ENCODE peak calls at places on chromosomes 6 and 20, in six cellular contexts. One of them, this sample, is unnamed.

GRCh38 chr6:116662186-116662585 is 6.4 kb downstream of the ZUP1 start:
- DNase-seq in H9: no peak
- DNase-seq in H1: no peak
- DNase-seq in IMR-90: peak; percentile 6
- DNase-seq in mesendoderm: peak; percentile 11
- DNase-seq in mesenchymal stem cell: no peak
- DNase-seq in this sample: no peak

GRCh38 chr6:99838607-99839006 is 155.4 kb downstream of the MCHR2 start:
- DNase-seq in mesendoderm: peak; percentile 38
- DNase-seq in H1: no peak
- DNase-seq in mesenchymal stem cell: no peak
- DNase-seq in IMR-90: no peak
- DNase-seq in H9: peak; percentile 51
- DNase-seq in this sample: no peak

GRCh38 chr6:101000334-101000733 is 119.2 kb upstream of the ASCC3 start:
- DNase-seq in mesenchymal stem cell: peak; percentile 15
- DNase-seq in IMR-90: no peak
- DNase-seq in mesendoderm: no peak
- DNase-seq in H9: no peak
- DNase-seq in H1: no peak
- DNase-seq in this sample: no peak

GRCh38 chr6:53309059-53309896 is 39.5 kb downstream of the ELOVL5 start:
- DNase-seq in H9: no peak
- DNase-seq in H1: no peak
- DNase-seq in mesenchymal stem cell: peak; percentile 78
- DNase-seq in IMR-90: peak; percentile 65
- DNase-seq in mesendoderm: no peak
- DNase-seq in this sample: no peak

GRCh38 chr6:16292432-16292831 is 54.0 kb downstream of the GMPR start:
- DNase-seq in mesenchymal stem cell: no peak
- DNase-seq in H9: no peak
- DNase-seq in H1: no peak
- DNase-seq in mesendoderm: no peak
- DNase-seq in IMR-90: no peak
- DNase-seq in this sample: no peak

GRCh38 chr6:23329091-23329490 is 759.7 kb downstream of the HDGFL1 start:
- DNase-seq in H1: no peak
- DNase-seq in mesendoderm: no peak
- DNase-seq in IMR-90: no peak
- DNase-seq in H9: no peak
- DNase-seq in mesenchymal stem cell: no peak
- DNase-seq in this sample: no peak

GRCh38 chr20:45893831-45894230 is 2.7 kb downstream of the CTSA start:
- DNase-seq in H9: no peak
- DNase-seq in IMR-90: no peak
- DNase-seq in mesendoderm: peak; percentile 14
- DNase-seq in H1: no peak
- DNase-seq in mesenchymal stem cell: no peak
- DNase-seq in this sample: no peak

GRCh38 chr20:44598413-44599290 is 16.3 kb downstream of the PKIG start:
- DNase-seq in mesenchymal stem cell: peak; percentile 39
- DNase-seq in H1: no peak
- DNase-seq in mesendoderm: peak; percentile 72
- DNase-seq in IMR-90: no peak
- DNase-seq in H9: no peak
- DNase-seq in this sample: no peak

GRCh38 chr20:51469046-51469445 is 73.5 kb downstream of the NFATC2 start:
- DNase-seq in mesendoderm: no peak
- DNase-seq in H9: no peak
- DNase-seq in IMR-90: no peak
- DNase-seq in mesenchymal stem cell: no peak
- DNase-seq in H1: no peak
- DNase-seq in this sample: no peak

GRCh38 chr20:11952621-11953020 is 34.9 kb downstream of the BTBD3 start:
- DNase-seq in IMR-90: peak; percentile 34
- DNase-seq in mesendoderm: no peak
- DNase-seq in H1: no peak
- DNase-seq in mesenchymal stem cell: no peak
- DNase-seq in H9: no peak
- DNase-seq in this sample: no peak

GRCh38 chr6:27867941-27868705 is 44.1 kb downstream of the OR2B2 start:
- DNase-seq in mesenchymal stem cell: peak; percentile 30
- DNase-seq in H1: peak; percentile 38
- DNase-seq in H9: no peak
- DNase-seq in IMR-90: peak; percentile 8
- DNase-seq in mesendoderm: peak; percentile 56
- DNase-seq in this sample: no peak

GRCh38 chr6:169800116-169800667 is 48.8 kb downstream of the ERMARD start:
- DNase-seq in H9: no peak
- DNase-seq in IMR-90: no peak
- DNase-seq in mesendoderm: no peak
- DNase-seq in H1: peak; percentile 37
- DNase-seq in mesenchymal stem cell: no peak
- DNase-seq in this sample: no peak

GRCh38 chr6:118017301-118017854 is 110.3 kb downstream of the SLC35F1 start:
- DNase-seq in IMR-90: no peak
- DNase-seq in H1: no peak
- DNase-seq in mesendoderm: no peak
- DNase-seq in H9: no peak
- DNase-seq in mesenchymal stem cell: no peak
- DNase-seq in this sample: no peak

GRCh38 chr6:82270791-82271392 is 23.3 kb upstream of the IBTK start:
- DNase-seq in mesendoderm: peak; percentile 68
- DNase-seq in mesenchymal stem cell: peak; percentile 52
- DNase-seq in IMR-90: peak; percentile 52
- DNase-seq in H9: no peak
- DNase-seq in H1: no peak
- DNase-seq in this sample: peak; percentile 47

GRCh38 chr6:37868447-37868825 is 48.9 kb downstream of the ZFAND3 start:
- DNase-seq in IMR-90: peak; percentile 59
- DNase-seq in H9: no peak
- DNase-seq in mesenchymal stem cell: peak; percentile 38
- DNase-seq in H1: no peak
- DNase-seq in mesendoderm: peak; percentile 37
- DNase-seq in this sample: no peak

GRCh38 chr6:70706491-70707123 is 38.9 kb downstream of the SMAP1 start:
- DNase-seq in mesenchymal stem cell: peak; percentile 47
- DNase-seq in IMR-90: peak; percentile 58
- DNase-seq in H1: no peak
- DNase-seq in mesendoderm: no peak
- DNase-seq in H9: no peak
- DNase-seq in this sample: peak; percentile 39

GRCh38 chr6:136920858-136921520 is 1.1 kb upstream of the SLC35D3 start:
- DNase-seq in mesenchymal stem cell: peak; percentile 41
- DNase-seq in mesendoderm: peak; percentile 50
- DNase-seq in IMR-90: no peak
- DNase-seq in H1: peak; percentile 55
- DNase-seq in H9: peak; percentile 43
- DNase-seq in this sample: peak; percentile 27

GRCh38 chr20:20353574-20353973 is 14.3 kb upstream of the INSM1 start:
- DNase-seq in mesenchymal stem cell: no peak
- DNase-seq in mesendoderm: no peak
- DNase-seq in H1: no peak
- DNase-seq in H9: no peak
- DNase-seq in IMR-90: no peak
- DNase-seq in this sample: no peak

GRCh38 chr20:8946036-8946926 is 122.6 kb upstream of the PLCB4 start:
- DNase-seq in mesenchymal stem cell: peak; percentile 6
- DNase-seq in H9: no peak
- DNase-seq in H1: no peak
- DNase-seq in IMR-90: no peak
- DNase-seq in mesendoderm: no peak
- DNase-seq in this sample: no peak

GRCh38 chr20:53146201-53146891 is 174.2 kb downstream of the TSHZ2 start:
- DNase-seq in H1: no peak
- DNase-seq in mesenchymal stem cell: no peak
- DNase-seq in H9: no peak
- DNase-seq in IMR-90: no peak
- DNase-seq in mesendoderm: no peak
- DNase-seq in this sample: no peak

GRCh38 chr6:122323361-122323760 is 76.1 kb upstream of the HSF2 start:
- DNase-seq in IMR-90: no peak
- DNase-seq in H9: no peak
- DNase-seq in mesendoderm: no peak
- DNase-seq in mesenchymal stem cell: no peak
- DNase-seq in H1: no peak
- DNase-seq in this sample: no peak

GRCh38 chr6:100657678-100658330 is 193.1 kb upstream of the SIM1 start:
- DNase-seq in H9: no peak
- DNase-seq in H1: no peak
- DNase-seq in mesendoderm: no peak
- DNase-seq in IMR-90: peak; percentile 3
- DNase-seq in mesenchymal stem cell: peak; percentile 18
- DNase-seq in this sample: no peak

GRCh38 chr6:144730088-144730640 is 445.0 kb downstream of the UTRN start:
- DNase-seq in H1: no peak
- DNase-seq in IMR-90: no peak
- DNase-seq in mesenchymal stem cell: no peak
- DNase-seq in mesendoderm: peak; percentile 22
- DNase-seq in H9: no peak
- DNase-seq in this sample: no peak

GRCh38 chr6:87407531-87407895 is 259 bp upstream of the CFAP206 start:
- DNase-seq in H9: no peak
- DNase-seq in mesenchymal stem cell: peak; percentile 71
- DNase-seq in H1: no peak
- DNase-seq in IMR-90: peak; percentile 41
- DNase-seq in mesendoderm: no peak
- DNase-seq in this sample: no peak

DNA sequence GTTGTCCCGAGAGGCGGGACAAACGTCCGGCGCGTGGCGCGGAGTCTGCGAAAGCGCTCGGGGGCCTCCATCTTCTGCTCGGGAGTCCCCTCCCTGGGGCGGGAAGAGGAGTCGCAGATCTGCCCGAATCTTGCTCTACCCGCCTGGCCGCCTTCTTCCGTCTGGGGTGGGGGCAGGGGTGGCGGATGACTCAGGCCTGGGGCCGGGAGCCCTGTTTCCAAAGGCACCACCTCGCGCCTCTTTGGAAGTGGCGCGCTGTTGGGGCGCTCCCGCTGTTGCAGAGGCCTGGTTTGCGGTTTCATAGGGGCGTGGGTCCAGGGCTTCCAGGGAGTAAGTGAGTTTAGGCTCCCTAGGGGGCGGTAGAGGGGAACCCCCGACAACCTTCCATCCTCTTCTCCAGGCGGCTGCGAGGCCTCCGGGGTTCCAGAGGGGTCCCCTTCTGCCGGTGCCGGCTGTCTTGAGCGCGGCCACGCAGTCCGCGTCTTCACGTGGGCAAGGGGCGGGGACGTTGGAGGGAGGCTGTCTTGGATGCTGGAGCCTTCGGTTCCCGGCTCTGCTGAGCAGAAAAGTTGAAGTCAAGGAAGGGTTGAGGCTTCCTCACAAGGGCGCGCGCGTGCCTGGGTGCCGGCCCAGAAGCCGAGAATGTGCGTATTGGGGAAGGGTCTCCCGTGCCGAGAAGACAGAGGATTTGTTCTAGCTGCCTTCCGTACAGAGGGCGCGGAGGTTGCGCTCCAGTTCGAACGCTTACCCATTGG is 2.6 kb upstream of the TFAP2C start:
- DNase-seq in H9: peak; percentile 82
- DNase-seq in mesendoderm: peak; percentile 84
- DNase-seq in IMR-90: no peak
- DNase-seq in H1: peak; percentile 83
- DNase-seq in mesenchymal stem cell: peak; percentile 52
- DNase-seq in this sample: peak; percentile 71
- H3K4ac ChIP-seq in H9: no peak overlapping the region
- H3K4ac ChIP-seq in mesendoderm: no peak overlapping the region
- H3K4ac ChIP-seq in IMR-90: no peak overlapping the region
- H3K4ac ChIP-seq in H1: no peak overlapping the region
- H3K4ac ChIP-seq in mesenchymal stem cell: no peak overlapping the region
- H3K4ac ChIP-seq in this sample: no peak overlapping the region

GRCh38 chr20:56575961-56576360 is 42.9 kb downstream of the FAM209B start:
- DNase-seq in IMR-90: no peak
- DNase-seq in mesendoderm: no peak
- DNase-seq in mesenchymal stem cell: no peak
- DNase-seq in H1: no peak
- DNase-seq in H9: no peak
- DNase-seq in this sample: no peak
- H2AK5ac ChIP-seq in IMR-90: no peak overlapping the region
- H2AK5ac ChIP-seq in mesendoderm: no peak overlapping the region
- H2AK5ac ChIP-seq in mesenchymal stem cell: no peak overlapping the region
- H2AK5ac ChIP-seq in H1: no peak overlapping the region
- H2AK5ac ChIP-seq in H9: no peak overlapping the region
- H2AK5ac ChIP-seq in this sample: no peak overlapping the region

GRCh38 chr6:35562060-35562459 is 49.4 kb upstream of the TULP1 start:
- DNase-seq in mesendoderm: no peak
- DNase-seq in H1: no peak
- DNase-seq in IMR-90: peak; percentile 26
- DNase-seq in H9: no peak
- DNase-seq in mesenchymal stem cell: peak; percentile 16
- DNase-seq in this sample: no peak
- H3K4me2 ChIP-seq in mesendoderm: no peak overlapping the region
- H3K4me2 ChIP-seq in H1: no peak overlapping the region
- H3K4me2 ChIP-seq in IMR-90: no peak overlapping the region
- H3K4me2 ChIP-seq in H9: no peak overlapping the region
- H3K4me2 ChIP-seq in mesenchymal stem cell: no peak overlapping the region
- H3K4me2 ChIP-seq in this sample: no peak overlapping the region

GRCh38 chr6:31143148-31143547 is 4.3 kb upstream of the PSORS1C2 start:
- DNase-seq in mesendoderm: peak; percentile 95
- DNase-seq in IMR-90: peak; percentile 78
- DNase-seq in mesenchymal stem cell: peak; percentile 83
- DNase-seq in H1: no peak
- DNase-seq in H9: peak; percentile 92
- DNase-seq in this sample: no peak

GRCh38 chr6:31144296-31144969 is 5.6 kb upstream of the PSORS1C2 start:
- DNase-seq in IMR-90: no peak
- DNase-seq in mesendoderm: no peak
- DNase-seq in H9: no peak
- DNase-seq in H1: no peak
- DNase-seq in mesenchymal stem cell: no peak
- DNase-seq in this sample: no peak

GRCh38 chr6:31144970-31145340 is 6.1 kb upstream of the PSORS1C2 start:
- DNase-seq in mesenchymal stem cell: no peak
- DNase-seq in mesendoderm: no peak
- DNase-seq in H1: no peak
- DNase-seq in IMR-90: no peak
- DNase-seq in H9: no peak
- DNase-seq in this sample: no peak

GRCh38 chr6:31140643-31141042 is 1.8 kb upstream of the PSORS1C2 start:
- DNase-seq in mesendoderm: no peak
- DNase-seq in mesenchymal stem cell: no peak
- DNase-seq in IMR-90: no peak
- DNase-seq in H9: no peak
- DNase-seq in H1: no peak
- DNase-seq in this sample: no peak

DNA sequence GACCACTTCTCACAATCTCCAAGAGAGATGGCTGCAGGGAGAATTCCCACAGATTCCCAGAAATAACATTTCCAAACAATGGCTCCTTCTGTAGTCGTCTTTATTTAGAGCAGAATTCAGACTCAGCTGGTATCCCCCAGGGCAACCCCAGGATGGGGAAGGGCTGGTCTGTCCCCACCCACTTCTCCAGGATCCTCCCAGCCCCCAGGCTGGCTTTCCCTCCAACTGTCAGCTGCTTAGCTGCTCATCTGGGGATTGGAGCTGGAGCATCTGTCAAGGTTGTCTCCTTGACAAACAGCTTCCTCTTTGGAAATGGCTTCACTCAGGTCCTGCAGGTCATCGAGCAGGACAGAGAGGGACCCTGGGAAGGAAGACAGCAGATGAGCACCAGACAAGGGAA is 3.5 kb upstream of the PSORS1C2 start:
- DNase-seq in mesenchymal stem cell: no peak
- DNase-seq in IMR-90: no peak
- DNase-seq in mesendoderm: peak; percentile 73
- DNase-seq in H9: no peak
- DNase-seq in H1: no peak
- DNase-seq in this sample: no peak
- H3K4ac ChIP-seq in mesenchymal stem cell: no peak overlapping the region
- H3K4ac ChIP-seq in IMR-90: no peak overlapping the region
- H3K4ac ChIP-seq in mesendoderm: no peak overlapping the region
- H3K4ac ChIP-seq in H9: no peak overlapping the region
- H3K4ac ChIP-seq in H1: no peak overlapping the region
- H3K4ac ChIP-seq in this sample: no peak overlapping the region